ENCODE peak calls at places on chromosome 4, in ten cellular contexts. One of them, this sample, is unnamed. For H3K27me3 and H3K4me1, the result is how much of the 10 kb centered on the place peaks cover.

GRCh38 chr4:170399894-170400293 is 310.1 kb upstream of the AADAT start:
- ATAC-seq in lung: no peak
- ATAC-seq in foreskin keratinocyte: no peak
- ATAC-seq in right cardiac atrium: no peak
- ATAC-seq in gastrocnemius medialis: no peak
- ATAC-seq in naive thymus-derived CD4-positive, alpha-beta T cell: no peak
- ATAC-seq in psoas muscle: no peak
- ATAC-seq in body of pancreas: no peak
- ATAC-seq in IMR-90: no peak
- ATAC-seq in upper lobe of right lung: no peak
- ATAC-seq in this sample: no peak

GRCh38 chr4:2510351-2511259 is 25.8 kb upstream of the FAM193A start:
- ATAC-seq in foreskin keratinocyte: no peak
- ATAC-seq in right cardiac atrium: no peak
- ATAC-seq in gastrocnemius medialis: no peak
- ATAC-seq in upper lobe of right lung: no peak
- ATAC-seq in lung: no peak
- ATAC-seq in psoas muscle: no peak
- ATAC-seq in body of pancreas: no peak
- ATAC-seq in naive thymus-derived CD4-positive, alpha-beta T cell: no peak
- ATAC-seq in IMR-90: no peak
- ATAC-seq in this sample: no peak

GRCh38 chr4:6258026-6258360 is 11.7 kb upstream of the WFS1 start:
- ATAC-seq in naive thymus-derived CD4-positive, alpha-beta T cell: no peak
- ATAC-seq in gastrocnemius medialis: no peak
- ATAC-seq in foreskin keratinocyte: no peak
- ATAC-seq in upper lobe of right lung: no peak
- ATAC-seq in body of pancreas: no peak
- ATAC-seq in right cardiac atrium: no peak
- ATAC-seq in psoas muscle: no peak
- ATAC-seq in lung: no peak
- ATAC-seq in IMR-90: no peak
- ATAC-seq in this sample: no peak

GRCh38 chr4:2058264-2059033 is 678 bp upstream of the NAT8L start:
- ATAC-seq in body of pancreas: peak
- ATAC-seq in lung: no peak
- ATAC-seq in upper lobe of right lung: no peak
- ATAC-seq in naive thymus-derived CD4-positive, alpha-beta T cell: peak
- ATAC-seq in foreskin keratinocyte: no peak
- ATAC-seq in gastrocnemius medialis: peak
- ATAC-seq in IMR-90: peak
- ATAC-seq in right cardiac atrium: no peak
- ATAC-seq in psoas muscle: peak
- ATAC-seq in this sample: no peak

GRCh38 chr4:122602277-122603142 is 18.4 kb downstream of the IL21 start:
- ATAC-seq in naive thymus-derived CD4-positive, alpha-beta T cell: peak
- ATAC-seq in upper lobe of right lung: peak
- ATAC-seq in lung: peak
- ATAC-seq in IMR-90: peak
- ATAC-seq in gastrocnemius medialis: peak
- ATAC-seq in right cardiac atrium: peak
- ATAC-seq in psoas muscle: peak
- ATAC-seq in foreskin keratinocyte: peak
- ATAC-seq in body of pancreas: peak
- ATAC-seq in this sample: no peak

GRCh38 chr4:17550549-17550948 is 26.4 kb upstream of the LAP3 start:
- ATAC-seq in upper lobe of right lung: no peak
- ATAC-seq in lung: no peak
- ATAC-seq in psoas muscle: no peak
- ATAC-seq in naive thymus-derived CD4-positive, alpha-beta T cell: no peak
- ATAC-seq in gastrocnemius medialis: no peak
- ATAC-seq in IMR-90: no peak
- ATAC-seq in foreskin keratinocyte: no peak
- ATAC-seq in right cardiac atrium: no peak
- ATAC-seq in body of pancreas: no peak
- ATAC-seq in this sample: no peak

GRCh38 chr4:108049406-108049805 is 59.7 kb downstream of the HADH start:
- ATAC-seq in naive thymus-derived CD4-positive, alpha-beta T cell: peak
- ATAC-seq in gastrocnemius medialis: no peak
- ATAC-seq in psoas muscle: no peak
- ATAC-seq in lung: no peak
- ATAC-seq in IMR-90: no peak
- ATAC-seq in foreskin keratinocyte: no peak
- ATAC-seq in right cardiac atrium: no peak
- ATAC-seq in body of pancreas: no peak
- ATAC-seq in upper lobe of right lung: no peak
- ATAC-seq in this sample: no peak

GRCh38 chr4:27692098-27692679 is 831.5 kb downstream of the STIM2 start:
- ATAC-seq in right cardiac atrium: no peak
- ATAC-seq in body of pancreas: peak
- ATAC-seq in upper lobe of right lung: peak
- ATAC-seq in psoas muscle: no peak
- ATAC-seq in lung: peak
- ATAC-seq in naive thymus-derived CD4-positive, alpha-beta T cell: no peak
- ATAC-seq in gastrocnemius medialis: no peak
- ATAC-seq in IMR-90: peak
- ATAC-seq in foreskin keratinocyte: peak
- ATAC-seq in this sample: no peak

DNA sequence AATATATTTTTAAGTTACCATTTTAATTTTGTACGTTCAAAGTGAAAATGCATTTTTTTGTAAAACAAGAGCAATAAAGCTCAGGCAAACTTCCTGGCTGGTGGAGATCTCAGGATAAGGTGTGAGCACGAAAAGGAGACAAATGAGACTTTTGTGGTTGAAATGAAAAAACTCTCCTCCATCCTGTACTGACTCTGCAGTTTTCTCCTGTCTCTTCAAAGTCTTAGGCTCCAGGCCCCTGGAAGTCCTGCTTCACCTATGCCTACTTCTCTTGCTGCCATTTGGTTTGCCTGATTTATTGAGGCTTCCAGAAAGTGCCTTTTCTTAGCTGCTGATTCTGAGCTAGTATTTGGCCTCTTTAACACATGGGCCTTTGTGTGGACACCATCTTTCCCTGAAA is 77.7 kb downstream of the MAML3 start:
- ATAC-seq in psoas muscle: no peak
- ATAC-seq in upper lobe of right lung: no peak
- ATAC-seq in naive thymus-derived CD4-positive, alpha-beta T cell: no peak
- ATAC-seq in lung: no peak
- ATAC-seq in right cardiac atrium: no peak
- ATAC-seq in foreskin keratinocyte: no peak
- ATAC-seq in IMR-90: no peak
- ATAC-seq in body of pancreas: no peak
- ATAC-seq in gastrocnemius medialis: no peak
- ATAC-seq in this sample: no peak
- H3K27me3 ChIP-seq in psoas muscle: under half
- H3K27me3 ChIP-seq in upper lobe of right lung: under half
- H3K27me3 ChIP-seq in naive thymus-derived CD4-positive, alpha-beta T cell: under half
- H3K27me3 ChIP-seq in lung: under half
- H3K27me3 ChIP-seq in right cardiac atrium: under half
- H3K27me3 ChIP-seq in foreskin keratinocyte: under half
- H3K27me3 ChIP-seq in IMR-90: under half
- H3K27me3 ChIP-seq in body of pancreas: under half
- H3K27me3 ChIP-seq in gastrocnemius medialis: under half
- H3K27me3 ChIP-seq in this sample: under half

GRCh38 chr4:23932935-23933334 is 43.1 kb upstream of the PPARGC1A start:
- ATAC-seq in upper lobe of right lung: peak
- ATAC-seq in IMR-90: no peak
- ATAC-seq in foreskin keratinocyte: no peak
- ATAC-seq in naive thymus-derived CD4-positive, alpha-beta T cell: no peak
- ATAC-seq in psoas muscle: no peak
- ATAC-seq in body of pancreas: no peak
- ATAC-seq in gastrocnemius medialis: no peak
- ATAC-seq in lung: no peak
- ATAC-seq in right cardiac atrium: no peak
- ATAC-seq in this sample: no peak

GRCh38 chr4:23931489-23931830 is 41.6 kb upstream of the PPARGC1A start:
- ATAC-seq in psoas muscle: peak
- ATAC-seq in lung: no peak
- ATAC-seq in IMR-90: no peak
- ATAC-seq in body of pancreas: peak
- ATAC-seq in gastrocnemius medialis: peak
- ATAC-seq in upper lobe of right lung: no peak
- ATAC-seq in right cardiac atrium: peak
- ATAC-seq in foreskin keratinocyte: no peak
- ATAC-seq in naive thymus-derived CD4-positive, alpha-beta T cell: no peak
- ATAC-seq in this sample: peak

GRCh38 chr4:23930750-23931488 is 41.1 kb upstream of the PPARGC1A start:
- ATAC-seq in foreskin keratinocyte: no peak
- ATAC-seq in IMR-90: no peak
- ATAC-seq in psoas muscle: peak
- ATAC-seq in body of pancreas: peak
- ATAC-seq in lung: peak
- ATAC-seq in gastrocnemius medialis: peak
- ATAC-seq in right cardiac atrium: peak
- ATAC-seq in upper lobe of right lung: peak
- ATAC-seq in naive thymus-derived CD4-positive, alpha-beta T cell: no peak
- ATAC-seq in this sample: peak

GRCh38 chr4:23934223-23934622 is 44.4 kb upstream of the PPARGC1A start:
- ATAC-seq in foreskin keratinocyte: no peak
- ATAC-seq in psoas muscle: no peak
- ATAC-seq in gastrocnemius medialis: no peak
- ATAC-seq in IMR-90: no peak
- ATAC-seq in naive thymus-derived CD4-positive, alpha-beta T cell: no peak
- ATAC-seq in body of pancreas: no peak
- ATAC-seq in upper lobe of right lung: no peak
- ATAC-seq in right cardiac atrium: no peak
- ATAC-seq in lung: no peak
- ATAC-seq in this sample: no peak

DNA sequence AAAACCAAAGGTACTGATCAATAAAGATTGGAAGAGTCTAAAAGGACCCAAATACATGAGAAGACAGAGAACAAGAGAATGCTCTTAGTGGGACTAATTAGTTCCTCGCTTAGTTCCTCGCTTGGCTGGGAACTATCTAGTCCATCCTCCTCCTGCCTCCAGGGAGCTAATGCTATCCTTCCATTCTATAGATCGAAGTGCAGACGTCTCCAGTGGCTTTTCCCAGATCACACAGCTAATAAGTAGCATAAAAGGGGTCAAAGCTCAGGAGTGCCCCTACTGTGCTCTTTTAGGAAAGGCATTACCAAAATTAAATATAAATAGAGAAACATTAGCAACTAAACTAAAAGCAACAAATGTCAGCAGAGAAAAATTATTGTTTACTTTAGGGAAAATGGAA is 42.3 kb upstream of the PPARGC1A start:
- ATAC-seq in lung: no peak
- ATAC-seq in right cardiac atrium: no peak
- ATAC-seq in psoas muscle: no peak
- ATAC-seq in IMR-90: no peak
- ATAC-seq in gastrocnemius medialis: no peak
- ATAC-seq in naive thymus-derived CD4-positive, alpha-beta T cell: no peak
- ATAC-seq in upper lobe of right lung: no peak
- ATAC-seq in body of pancreas: no peak
- ATAC-seq in foreskin keratinocyte: no peak
- ATAC-seq in this sample: no peak
- H3K4me1 ChIP-seq in lung: under half
- H3K4me1 ChIP-seq in right cardiac atrium: under half
- H3K4me1 ChIP-seq in psoas muscle: under half
- H3K4me1 ChIP-seq in IMR-90: under half
- H3K4me1 ChIP-seq in gastrocnemius medialis: half or more
- H3K4me1 ChIP-seq in naive thymus-derived CD4-positive, alpha-beta T cell: under half
- H3K4me1 ChIP-seq in upper lobe of right lung: under half
- H3K4me1 ChIP-seq in body of pancreas: under half
- H3K4me1 ChIP-seq in foreskin keratinocyte: under half
- H3K4me1 ChIP-seq in this sample: under half

DNA sequence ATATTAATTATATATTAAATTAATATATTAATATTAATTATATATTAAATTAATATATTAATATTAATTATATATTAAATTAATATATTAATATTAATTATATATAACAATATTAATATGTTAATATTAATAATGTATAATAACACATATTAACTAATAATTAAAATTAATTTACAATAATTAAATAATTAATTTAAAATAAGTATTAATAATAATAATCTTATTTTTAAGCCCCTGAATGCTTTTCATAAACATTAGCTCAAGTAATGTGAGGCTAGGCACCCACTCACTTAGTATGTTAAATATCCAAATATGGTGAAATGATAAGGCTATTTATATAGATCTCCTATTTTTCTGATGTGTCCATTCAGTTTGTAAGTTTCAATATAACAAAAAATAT is 26.9 kb downstream of the NKX6-1 start:
- ATAC-seq in gastrocnemius medialis: no peak
- ATAC-seq in foreskin keratinocyte: no peak
- ATAC-seq in IMR-90: no peak
- ATAC-seq in body of pancreas: no peak
- ATAC-seq in psoas muscle: no peak
- ATAC-seq in lung: no peak
- ATAC-seq in upper lobe of right lung: no peak
- ATAC-seq in naive thymus-derived CD4-positive, alpha-beta T cell: no peak
- ATAC-seq in right cardiac atrium: no peak
- ATAC-seq in this sample: no peak
- H3K27me3 ChIP-seq in gastrocnemius medialis: under half
- H3K27me3 ChIP-seq in foreskin keratinocyte: half or more
- H3K27me3 ChIP-seq in IMR-90: under half
- H3K27me3 ChIP-seq in body of pancreas: under half
- H3K27me3 ChIP-seq in psoas muscle: under half
- H3K27me3 ChIP-seq in lung: under half
- H3K27me3 ChIP-seq in upper lobe of right lung: under half
- H3K27me3 ChIP-seq in naive thymus-derived CD4-positive, alpha-beta T cell: under half
- H3K27me3 ChIP-seq in right cardiac atrium: under half
- H3K27me3 ChIP-seq in this sample: under half

GRCh38 chr4:74109116-74109791 is 10.3 kb upstream of the CXCL2 start:
- ATAC-seq in gastrocnemius medialis: peak
- ATAC-seq in psoas muscle: peak
- ATAC-seq in foreskin keratinocyte: peak
- ATAC-seq in IMR-90: peak
- ATAC-seq in body of pancreas: peak
- ATAC-seq in naive thymus-derived CD4-positive, alpha-beta T cell: peak
- ATAC-seq in right cardiac atrium: peak
- ATAC-seq in upper lobe of right lung: peak
- ATAC-seq in lung: peak
- ATAC-seq in this sample: peak

GRCh38 chr4:74108457-74109115 is 9.6 kb upstream of the CXCL2 start:
- ATAC-seq in IMR-90: no peak
- ATAC-seq in right cardiac atrium: no peak
- ATAC-seq in body of pancreas: no peak
- ATAC-seq in gastrocnemius medialis: no peak
- ATAC-seq in lung: no peak
- ATAC-seq in psoas muscle: no peak
- ATAC-seq in foreskin keratinocyte: peak
- ATAC-seq in naive thymus-derived CD4-positive, alpha-beta T cell: peak
- ATAC-seq in upper lobe of right lung: no peak
- ATAC-seq in this sample: no peak

GRCh38 chr4:74110670-74111069 is 11.7 kb upstream of the CXCL2 start:
- ATAC-seq in naive thymus-derived CD4-positive, alpha-beta T cell: no peak
- ATAC-seq in right cardiac atrium: no peak
- ATAC-seq in gastrocnemius medialis: no peak
- ATAC-seq in upper lobe of right lung: no peak
- ATAC-seq in lung: no peak
- ATAC-seq in psoas muscle: no peak
- ATAC-seq in foreskin keratinocyte: no peak
- ATAC-seq in IMR-90: no peak
- ATAC-seq in body of pancreas: no peak
- ATAC-seq in this sample: no peak

GRCh38 chr4:74111576-74111975 is 12.6 kb upstream of the CXCL2 start:
- ATAC-seq in gastrocnemius medialis: no peak
- ATAC-seq in naive thymus-derived CD4-positive, alpha-beta T cell: no peak
- ATAC-seq in lung: peak
- ATAC-seq in IMR-90: no peak
- ATAC-seq in right cardiac atrium: no peak
- ATAC-seq in psoas muscle: no peak
- ATAC-seq in upper lobe of right lung: no peak
- ATAC-seq in body of pancreas: no peak
- ATAC-seq in foreskin keratinocyte: no peak
- ATAC-seq in this sample: no peak

DNA sequence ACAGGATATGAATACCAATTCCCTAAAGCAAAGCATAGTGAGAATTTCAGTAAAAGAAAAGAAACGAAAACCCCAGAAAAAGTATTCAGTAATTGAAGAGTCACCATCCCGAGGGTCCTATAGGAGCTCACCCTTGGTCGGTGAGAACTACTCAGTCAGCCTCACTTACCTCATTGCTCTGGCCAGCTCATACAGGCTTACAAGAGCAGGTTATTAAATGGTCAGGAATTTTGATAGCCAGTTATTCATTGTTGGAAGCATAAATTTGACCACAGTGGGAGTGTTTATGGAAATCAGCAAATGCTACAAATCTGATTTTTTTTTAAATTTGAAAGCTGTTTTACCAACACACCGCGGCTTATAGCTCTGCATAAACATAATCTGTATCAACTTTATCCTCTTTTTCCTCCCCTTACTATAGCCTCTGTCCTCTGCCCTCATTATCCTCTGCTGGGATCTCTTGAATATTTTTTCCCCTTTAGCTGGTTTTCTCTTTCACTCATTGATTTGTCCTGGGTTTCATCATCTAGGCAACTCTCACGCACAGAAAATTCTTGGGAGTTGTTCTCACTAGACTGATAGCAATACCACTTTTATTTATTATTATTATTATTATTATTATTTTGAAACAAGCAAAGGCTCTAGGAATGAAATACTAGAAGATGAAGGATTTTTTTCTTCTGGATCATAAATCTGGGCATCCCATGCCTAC is 11.1 kb upstream of the CXCL2 start:
- ATAC-seq in naive thymus-derived CD4-positive, alpha-beta T cell: no peak
- ATAC-seq in right cardiac atrium: peak
- ATAC-seq in psoas muscle: peak
- ATAC-seq in gastrocnemius medialis: no peak
- ATAC-seq in upper lobe of right lung: peak
- ATAC-seq in body of pancreas: peak
- ATAC-seq in foreskin keratinocyte: peak
- ATAC-seq in lung: peak
- ATAC-seq in IMR-90: peak
- ATAC-seq in this sample: no peak
- H3K4me1 ChIP-seq in naive thymus-derived CD4-positive, alpha-beta T cell: under half
- H3K4me1 ChIP-seq in right cardiac atrium: under half
- H3K4me1 ChIP-seq in psoas muscle: under half
- H3K4me1 ChIP-seq in gastrocnemius medialis: under half
- H3K4me1 ChIP-seq in upper lobe of right lung: under half
- H3K4me1 ChIP-seq in body of pancreas: under half
- H3K4me1 ChIP-seq in foreskin keratinocyte: half or more
- H3K4me1 ChIP-seq in lung: under half
- H3K4me1 ChIP-seq in IMR-90: under half
- H3K4me1 ChIP-seq in this sample: under half

This sample was measured in gastroesophageal sphincter.